ENCODE peak calls at places on chromosomes 5 and 9, in six cellular contexts. One of them, this sample, is unnamed.

GRCh38 chr9:20941177-20941690 is 90.2 kb downstream of the HACD4 start:
- DNase-seq in IMR-90: peak
- DNase-seq in PC-3: peak
- DNase-seq in cardiac fibroblast: peak
- DNase-seq in HepG2: peak
- DNase-seq in B cell: peak
- DNase-seq in this sample: peak

GRCh38 chr5:93164690-93165089 is 416.3 kb downstream of the NR2F1-AS1 start:
- DNase-seq in HepG2: no peak
- DNase-seq in IMR-90: peak
- DNase-seq in B cell: no peak
- DNase-seq in PC-3: peak
- DNase-seq in cardiac fibroblast: peak
- DNase-seq in this sample: peak

GRCh38 chr5:140338918-140339317 is 7.5 kb downstream of the HBEGF start:
- DNase-seq in cardiac fibroblast: no peak
- DNase-seq in B cell: no peak
- DNase-seq in PC-3: no peak
- DNase-seq in HepG2: no peak
- DNase-seq in IMR-90: no peak
- DNase-seq in this sample: no peak

GRCh38 chr5:143775258-143775657 is 36.7 kb upstream of the HMHB1 start:
- DNase-seq in B cell: no peak
- DNase-seq in cardiac fibroblast: peak
- DNase-seq in PC-3: peak
- DNase-seq in HepG2: no peak
- DNase-seq in IMR-90: peak
- DNase-seq in this sample: peak

GRCh38 chr5:134851307-134851923 is 5.6 kb downstream of the C5orf24 start:
- DNase-seq in cardiac fibroblast: peak
- DNase-seq in HepG2: no peak
- DNase-seq in IMR-90: peak
- DNase-seq in PC-3: peak
- DNase-seq in B cell: no peak
- DNase-seq in this sample: no peak

GRCh38 chr5:76269259-76269958 is 133.7 kb upstream of the IQGAP2 start:
- DNase-seq in PC-3: no peak
- DNase-seq in HepG2: no peak
- DNase-seq in B cell: no peak
- DNase-seq in cardiac fibroblast: no peak
- DNase-seq in IMR-90: no peak
- DNase-seq in this sample: no peak

GRCh38 chr9:81363916-81364480 is 325.3 kb downstream of the TLE1 start:
- DNase-seq in PC-3: no peak
- DNase-seq in B cell: no peak
- DNase-seq in cardiac fibroblast: no peak
- DNase-seq in IMR-90: no peak
- DNase-seq in HepG2: no peak
- DNase-seq in this sample: no peak

GRCh38 chr9:8718121-8718725 is 918.6 kb upstream of the DMAC1 start:
- DNase-seq in cardiac fibroblast: peak
- DNase-seq in IMR-90: peak
- DNase-seq in PC-3: no peak
- DNase-seq in B cell: no peak
- DNase-seq in HepG2: no peak
- DNase-seq in this sample: no peak

GRCh38 chr5:86981898-86982297 is 285.8 kb upstream of the RASA1 start:
- DNase-seq in PC-3: peak
- DNase-seq in B cell: no peak
- DNase-seq in IMR-90: no peak
- DNase-seq in HepG2: no peak
- DNase-seq in cardiac fibroblast: no peak
- DNase-seq in this sample: no peak

GRCh38 chr9:87212563-87213154 is 265.4 kb upstream of the GAS1 start:
- DNase-seq in PC-3: peak
- DNase-seq in IMR-90: peak
- DNase-seq in B cell: no peak
- DNase-seq in cardiac fibroblast: peak
- DNase-seq in HepG2: no peak
- DNase-seq in this sample: peak

GRCh38 chr5:180052211-180052818 is 19.2 kb downstream of the RNF130 start:
- DNase-seq in HepG2: no peak
- DNase-seq in cardiac fibroblast: no peak
- DNase-seq in B cell: no peak
- DNase-seq in IMR-90: no peak
- DNase-seq in PC-3: no peak
- DNase-seq in this sample: no peak

GRCh38 chr5:111813520-111813919 is 56.5 kb upstream of the NREP start:
- DNase-seq in cardiac fibroblast: no peak
- DNase-seq in IMR-90: no peak
- DNase-seq in HepG2: no peak
- DNase-seq in B cell: no peak
- DNase-seq in PC-3: no peak
- DNase-seq in this sample: no peak

GRCh38 chr9:114141553-114142548 is 13.5 kb upstream of the COL27A1 start:
- DNase-seq in IMR-90: peak
- DNase-seq in HepG2: peak
- DNase-seq in B cell: no peak
- DNase-seq in PC-3: peak
- DNase-seq in cardiac fibroblast: peak
- DNase-seq in this sample: no peak

GRCh38 chr9:113876806-113877236 is 712 bp downstream of the ZNF618 start:
- DNase-seq in cardiac fibroblast: peak
- DNase-seq in B cell: no peak
- DNase-seq in PC-3: peak
- DNase-seq in IMR-90: peak
- DNase-seq in HepG2: no peak
- DNase-seq in this sample: no peak

GRCh38 chr9:98892296-98892695 is 51.4 kb upstream of the COL15A1 start:
- DNase-seq in B cell: no peak
- DNase-seq in cardiac fibroblast: no peak
- DNase-seq in HepG2: no peak
- DNase-seq in IMR-90: peak
- DNase-seq in PC-3: no peak
- DNase-seq in this sample: no peak

GRCh38 chr9:82456621-82457020 is 468.0 kb downstream of the SPATA31D1 start:
- DNase-seq in cardiac fibroblast: peak
- DNase-seq in HepG2: no peak
- DNase-seq in IMR-90: peak
- DNase-seq in B cell: no peak
- DNase-seq in PC-3: peak
- DNase-seq in this sample: peak

GRCh38 chr5:149386166-149386565 is 7.1 kb upstream of the IL17B start:
- DNase-seq in cardiac fibroblast: no peak
- DNase-seq in PC-3: no peak
- DNase-seq in HepG2: no peak
- DNase-seq in IMR-90: no peak
- DNase-seq in B cell: no peak
- DNase-seq in this sample: no peak

GRCh38 chr5:82419559-82420332 is 141.6 kb upstream of the RPS23 start:
- DNase-seq in cardiac fibroblast: no peak
- DNase-seq in PC-3: no peak
- DNase-seq in HepG2: no peak
- DNase-seq in B cell: no peak
- DNase-seq in IMR-90: no peak
- DNase-seq in this sample: no peak

GRCh38 chr5:124888050-124888506 is 141.6 kb upstream of the ZNF608 start:
- DNase-seq in IMR-90: no peak
- DNase-seq in cardiac fibroblast: no peak
- DNase-seq in HepG2: peak
- DNase-seq in PC-3: no peak
- DNase-seq in B cell: no peak
- DNase-seq in this sample: no peak

GRCh38 chr9:69265891-69266290 is 59.1 kb upstream of the ENTREP1 start:
- DNase-seq in B cell: no peak
- DNase-seq in IMR-90: peak
- DNase-seq in PC-3: peak
- DNase-seq in cardiac fibroblast: peak
- DNase-seq in HepG2: no peak
- DNase-seq in this sample: no peak

GRCh38 chr5:85479849-85480248 is 1095.2 kb upstream of the EDIL3 start:
- DNase-seq in cardiac fibroblast: no peak
- DNase-seq in IMR-90: no peak
- DNase-seq in B cell: no peak
- DNase-seq in HepG2: no peak
- DNase-seq in PC-3: no peak
- DNase-seq in this sample: no peak

GRCh38 chr9:124202447-124202971 is 55.2 kb upstream of the NEK6 start:
- DNase-seq in PC-3: no peak
- DNase-seq in B cell: peak
- DNase-seq in HepG2: no peak
- DNase-seq in IMR-90: peak
- DNase-seq in cardiac fibroblast: no peak
- DNase-seq in this sample: no peak

GRCh38 chr9:99835581-99835980 is 13.9 kb downstream of the NR4A3 start:
- DNase-seq in PC-3: no peak
- DNase-seq in HepG2: no peak
- DNase-seq in B cell: no peak
- DNase-seq in cardiac fibroblast: no peak
- DNase-seq in IMR-90: no peak
- DNase-seq in this sample: no peak

GRCh38 chr9:100111235-100111634 is 12.2 kb downstream of the INVS start:
- DNase-seq in IMR-90: peak
- DNase-seq in HepG2: no peak
- DNase-seq in B cell: no peak
- DNase-seq in PC-3: peak
- DNase-seq in cardiac fibroblast: peak
- DNase-seq in this sample: peak

GRCh38 chr5:91301459-91301858 is 81.7 kb downstream of the ARRDC3 start:
- DNase-seq in cardiac fibroblast: peak
- DNase-seq in PC-3: no peak
- DNase-seq in HepG2: no peak
- DNase-seq in IMR-90: peak
- DNase-seq in B cell: no peak
- DNase-seq in this sample: no peak

GRCh38 chr9:119357697-119358096 is 11.5 kb downstream of the BRINP1 start:
- DNase-seq in PC-3: no peak
- DNase-seq in HepG2: no peak
- DNase-seq in cardiac fibroblast: no peak
- DNase-seq in B cell: no peak
- DNase-seq in IMR-90: no peak
- DNase-seq in this sample: no peak

GRCh38 chr9:93130861-93131481 is 3.1 kb downstream of the NINJ1 start:
- DNase-seq in HepG2: no peak
- DNase-seq in PC-3: no peak
- DNase-seq in B cell: no peak
- DNase-seq in IMR-90: no peak
- DNase-seq in cardiac fibroblast: no peak
- DNase-seq in this sample: no peak

GRCh38 chr5:51371052-51371451 is 12.2 kb upstream of the ISL1 start:
- DNase-seq in B cell: no peak
- DNase-seq in IMR-90: no peak
- DNase-seq in HepG2: no peak
- DNase-seq in PC-3: no peak
- DNase-seq in cardiac fibroblast: no peak
- DNase-seq in this sample: no peak

GRCh38 chr9:95724253-95724991 is 151.1 kb upstream of the ERCC6L2 start:
- DNase-seq in HepG2: peak
- DNase-seq in PC-3: no peak
- DNase-seq in IMR-90: no peak
- DNase-seq in cardiac fibroblast: no peak
- DNase-seq in B cell: peak
- DNase-seq in this sample: no peak

GRCh38 chr5:763397-763796 is 21.1 kb downstream of the ZDHHC11B start:
- DNase-seq in IMR-90: no peak
- DNase-seq in cardiac fibroblast: no peak
- DNase-seq in B cell: peak
- DNase-seq in HepG2: no peak
- DNase-seq in PC-3: no peak
- DNase-seq in this sample: no peak

GRCh38 chr9:33351547-33351946 is 50.8 kb downstream of the AQP7 start:
- DNase-seq in PC-3: peak
- DNase-seq in HepG2: no peak
- DNase-seq in cardiac fibroblast: no peak
- DNase-seq in IMR-90: no peak
- DNase-seq in B cell: no peak
- DNase-seq in this sample: no peak

GRCh38 chr9:22119537-22120167 is 110.5 kb upstream of the CDKN2B start:
- DNase-seq in PC-3: peak
- DNase-seq in cardiac fibroblast: peak
- DNase-seq in B cell: no peak
- DNase-seq in IMR-90: peak
- DNase-seq in HepG2: peak
- DNase-seq in this sample: no peak
- TF ChIP-seq CTCF in PC-3: peak
- TF ChIP-seq CTCF in cardiac fibroblast: peak
- TF ChIP-seq CTCF in B cell: no peak
- TF ChIP-seq CTCF in IMR-90: peak
- TF ChIP-seq CTCF in HepG2: peak
- TF ChIP-seq CTCF in this sample: peak

GRCh38 chr9:133169102-133169501 is 5.4 kb upstream of the GBGT1 start:
- DNase-seq in IMR-90: no peak
- DNase-seq in B cell: no peak
- DNase-seq in HepG2: no peak
- DNase-seq in cardiac fibroblast: no peak
- DNase-seq in PC-3: no peak
- DNase-seq in this sample: no peak
- TF ChIP-seq CTCF in IMR-90: no peak
- TF ChIP-seq CTCF in B cell: no peak
- TF ChIP-seq CTCF in HepG2: no peak
- TF ChIP-seq CTCF in cardiac fibroblast: no peak
- TF ChIP-seq CTCF in PC-3: no peak
- TF ChIP-seq CTCF in this sample: no peak

DNA sequence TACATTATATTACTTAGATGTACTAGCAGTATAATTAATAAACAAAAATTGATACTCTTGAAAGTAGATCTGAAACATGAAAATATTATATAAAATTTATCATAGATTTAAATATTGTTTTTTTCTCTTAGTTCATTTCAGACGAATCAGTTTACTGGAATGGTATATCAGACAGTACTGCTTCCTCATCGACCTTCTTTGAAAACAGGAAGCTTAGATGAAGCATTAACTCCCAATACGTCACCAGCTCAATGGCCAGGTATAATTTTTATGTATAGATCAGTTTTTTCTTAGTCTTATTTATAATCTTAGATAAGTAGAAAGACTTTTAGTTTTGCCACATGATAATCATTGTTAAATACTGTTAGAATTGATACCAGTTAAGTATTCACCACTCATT is 106.3 kb downstream of the DMXL1 start:
- DNase-seq in PC-3: no peak
- DNase-seq in HepG2: no peak
- DNase-seq in cardiac fibroblast: no peak
- DNase-seq in IMR-90: no peak
- DNase-seq in B cell: no peak
- DNase-seq in this sample: no peak
- TF ChIP-seq CTCF in PC-3: no peak
- TF ChIP-seq CTCF in HepG2: no peak
- TF ChIP-seq CTCF in cardiac fibroblast: no peak
- TF ChIP-seq CTCF in IMR-90: no peak
- TF ChIP-seq CTCF in B cell: no peak
- TF ChIP-seq CTCF in this sample: no peak

GRCh38 chr5:3049261-3049660 is 297.8 kb upstream of the IRX2 start:
- DNase-seq in cardiac fibroblast: no peak
- DNase-seq in IMR-90: no peak
- DNase-seq in PC-3: no peak
- DNase-seq in HepG2: no peak
- DNase-seq in B cell: no peak
- DNase-seq in this sample: no peak
- TF ChIP-seq CTCF in cardiac fibroblast: no peak
- TF ChIP-seq CTCF in IMR-90: no peak
- TF ChIP-seq CTCF in PC-3: no peak
- TF ChIP-seq CTCF in HepG2: no peak
- TF ChIP-seq CTCF in B cell: no peak
- TF ChIP-seq CTCF in this sample: no peak